ENCODE peak calls at places on chromosomes 1 and 21, in seven cellular contexts. One of them, this sample, is unnamed.

GRCh38 chr1:223230161-223230881 is 87.3 kb upstream of the TLR5 start:
- DNase-seq in adrenal gland: no peak
- DNase-seq in iPS DF 6.9: no peak
- DNase-seq in colonic mucosa: no peak
- DNase-seq in heart left ventricle: no peak
- DNase-seq in Peyer's patch: no peak
- DNase-seq in effector memory CD4-positive, alpha-beta T cell: no peak
- DNase-seq in this sample: peak; percentile 76

GRCh38 chr1:100606438-100606837 is 68.5 kb downstream of the GPR88 start:
- DNase-seq in adrenal gland: peak; percentile 78
- DNase-seq in iPS DF 6.9: peak; percentile 5
- DNase-seq in colonic mucosa: peak; percentile 28
- DNase-seq in heart left ventricle: no peak
- DNase-seq in Peyer's patch: no peak
- DNase-seq in effector memory CD4-positive, alpha-beta T cell: no peak
- DNase-seq in this sample: no peak

GRCh38 chr1:98217601-98218000 is 296.8 kb upstream of the DPYD start:
- DNase-seq in adrenal gland: no peak
- DNase-seq in iPS DF 6.9: no peak
- DNase-seq in colonic mucosa: no peak
- DNase-seq in heart left ventricle: no peak
- DNase-seq in Peyer's patch: no peak
- DNase-seq in effector memory CD4-positive, alpha-beta T cell: no peak
- DNase-seq in this sample: no peak

GRCh38 chr1:19398309-19398760 is 86.2 kb downstream of the SLC66A1 start:
- DNase-seq in adrenal gland: no peak
- DNase-seq in iPS DF 6.9: no peak
- DNase-seq in colonic mucosa: no peak
- DNase-seq in heart left ventricle: no peak
- DNase-seq in Peyer's patch: no peak
- DNase-seq in effector memory CD4-positive, alpha-beta T cell: no peak
- DNase-seq in this sample: no peak

GRCh38 chr1:170707959-170708666 is 44.2 kb downstream of the PRRX1 start:
- DNase-seq in adrenal gland: peak; percentile 47
- DNase-seq in iPS DF 6.9: no peak
- DNase-seq in colonic mucosa: no peak
- DNase-seq in heart left ventricle: no peak
- DNase-seq in Peyer's patch: no peak
- DNase-seq in effector memory CD4-positive, alpha-beta T cell: no peak
- DNase-seq in this sample: no peak

GRCh38 chr1:236471653-236472052 is 52.1 kb upstream of the LGALS8 start:
- DNase-seq in adrenal gland: no peak
- DNase-seq in iPS DF 6.9: no peak
- DNase-seq in colonic mucosa: no peak
- DNase-seq in heart left ventricle: no peak
- DNase-seq in Peyer's patch: no peak
- DNase-seq in effector memory CD4-positive, alpha-beta T cell: no peak
- DNase-seq in this sample: no peak

GRCh38 chr1:3329640-3330281 is 124.7 kb upstream of the ARHGEF16 start:
- DNase-seq in adrenal gland: no peak
- DNase-seq in iPS DF 6.9: no peak
- DNase-seq in colonic mucosa: no peak
- DNase-seq in heart left ventricle: no peak
- DNase-seq in Peyer's patch: no peak
- DNase-seq in effector memory CD4-positive, alpha-beta T cell: no peak
- DNase-seq in this sample: no peak

GRCh38 chr1:98340511-98340910 is 321.0 kb upstream of the SNX7 start:
- DNase-seq in adrenal gland: no peak
- DNase-seq in iPS DF 6.9: no peak
- DNase-seq in colonic mucosa: no peak
- DNase-seq in heart left ventricle: no peak
- DNase-seq in Peyer's patch: no peak
- DNase-seq in effector memory CD4-positive, alpha-beta T cell: no peak
- DNase-seq in this sample: no peak

GRCh38 chr1:170967042-170967910 is 31.9 kb downstream of the MROH9 start:
- DNase-seq in adrenal gland: peak; percentile 18
- DNase-seq in iPS DF 6.9: peak; percentile 9
- DNase-seq in colonic mucosa: no peak
- DNase-seq in heart left ventricle: no peak
- DNase-seq in Peyer's patch: no peak
- DNase-seq in effector memory CD4-positive, alpha-beta T cell: no peak
- DNase-seq in this sample: peak; percentile 26

GRCh38 chr21:36699026-36699545 is at the start of gene SIM2:
- DNase-seq in adrenal gland: peak; percentile 12
- DNase-seq in iPS DF 6.9: no peak
- DNase-seq in colonic mucosa: no peak
- DNase-seq in heart left ventricle: no peak
- DNase-seq in Peyer's patch: no peak
- DNase-seq in effector memory CD4-positive, alpha-beta T cell: no peak
- DNase-seq in this sample: no peak

GRCh38 chr1:145891143-145891542 is 5.5 kb upstream of the ANKRD35 start:
- DNase-seq in adrenal gland: no peak
- DNase-seq in iPS DF 6.9: no peak
- DNase-seq in colonic mucosa: no peak
- DNase-seq in heart left ventricle: no peak
- DNase-seq in Peyer's patch: no peak
- DNase-seq in effector memory CD4-positive, alpha-beta T cell: no peak
- DNase-seq in this sample: no peak

GRCh38 chr1:162389021-162389818 is 7.7 kb downstream of the C1orf226 start:
- DNase-seq in adrenal gland: no peak
- DNase-seq in iPS DF 6.9: no peak
- DNase-seq in colonic mucosa: no peak
- DNase-seq in heart left ventricle: no peak
- DNase-seq in Peyer's patch: no peak
- DNase-seq in effector memory CD4-positive, alpha-beta T cell: no peak
- DNase-seq in this sample: no peak

GRCh38 chr1:210797422-210797821 is 336.5 kb downstream of the KCNH1 start:
- DNase-seq in adrenal gland: no peak
- DNase-seq in iPS DF 6.9: no peak
- DNase-seq in colonic mucosa: no peak
- DNase-seq in heart left ventricle: no peak
- DNase-seq in Peyer's patch: no peak
- DNase-seq in effector memory CD4-positive, alpha-beta T cell: no peak
- DNase-seq in this sample: no peak

GRCh38 chr1:31587720-31588423 is 11.6 kb downstream of the TINAGL1 start:
- DNase-seq in adrenal gland: peak; percentile 81
- DNase-seq in iPS DF 6.9: no peak
- DNase-seq in colonic mucosa: peak; percentile 87
- DNase-seq in heart left ventricle: peak; percentile 83
- DNase-seq in Peyer's patch: peak; percentile 28
- DNase-seq in effector memory CD4-positive, alpha-beta T cell: no peak
- DNase-seq in this sample: peak; percentile 42

GRCh38 chr1:185284533-185285244 is 32.4 kb downstream of the IVNS1ABP start:
- DNase-seq in adrenal gland: no peak
- DNase-seq in iPS DF 6.9: no peak
- DNase-seq in colonic mucosa: no peak
- DNase-seq in heart left ventricle: no peak
- DNase-seq in Peyer's patch: no peak
- DNase-seq in effector memory CD4-positive, alpha-beta T cell: no peak
- DNase-seq in this sample: no peak

GRCh38 chr1:229643996-229644748 is 18.1 kb downstream of the URB2 start:
- DNase-seq in adrenal gland: peak; percentile 20
- DNase-seq in iPS DF 6.9: no peak
- DNase-seq in colonic mucosa: no peak
- DNase-seq in heart left ventricle: no peak
- DNase-seq in Peyer's patch: peak; percentile 25
- DNase-seq in effector memory CD4-positive, alpha-beta T cell: no peak
- DNase-seq in this sample: no peak

GRCh38 chr1:230114245-230114651 is 47.2 kb downstream of the GALNT2 start:
- DNase-seq in adrenal gland: peak; percentile 75
- DNase-seq in iPS DF 6.9: no peak
- DNase-seq in colonic mucosa: no peak
- DNase-seq in heart left ventricle: no peak
- DNase-seq in Peyer's patch: no peak
- DNase-seq in effector memory CD4-positive, alpha-beta T cell: no peak
- DNase-seq in this sample: no peak

GRCh38 chr1:192615055-192615454 is 20.9 kb upstream of the RGS13 start:
- DNase-seq in adrenal gland: no peak
- DNase-seq in iPS DF 6.9: no peak
- DNase-seq in colonic mucosa: no peak
- DNase-seq in heart left ventricle: no peak
- DNase-seq in Peyer's patch: no peak
- DNase-seq in effector memory CD4-positive, alpha-beta T cell: no peak
- DNase-seq in this sample: no peak

GRCh38 chr1:63634471-63634870 is 41.3 kb downstream of the PGM1 start:
- DNase-seq in adrenal gland: no peak
- DNase-seq in iPS DF 6.9: no peak
- DNase-seq in colonic mucosa: no peak
- DNase-seq in heart left ventricle: no peak
- DNase-seq in Peyer's patch: no peak
- DNase-seq in effector memory CD4-positive, alpha-beta T cell: no peak
- DNase-seq in this sample: no peak

GRCh38 chr1:117003253-117003875 is 1.8 kb downstream of the CD101 start:
- DNase-seq in adrenal gland: no peak
- DNase-seq in iPS DF 6.9: no peak
- DNase-seq in colonic mucosa: no peak
- DNase-seq in heart left ventricle: no peak
- DNase-seq in Peyer's patch: no peak
- DNase-seq in effector memory CD4-positive, alpha-beta T cell: no peak
- DNase-seq in this sample: no peak

GRCh38 chr1:180527270-180527669 is 24.9 kb upstream of the ACBD6 start:
- DNase-seq in adrenal gland: peak; percentile 36
- DNase-seq in iPS DF 6.9: no peak
- DNase-seq in colonic mucosa: no peak
- DNase-seq in heart left ventricle: no peak
- DNase-seq in Peyer's patch: no peak
- DNase-seq in effector memory CD4-positive, alpha-beta T cell: no peak
- DNase-seq in this sample: no peak

GRCh38 chr1:246213947-246214346 is 293.1 kb downstream of the SMYD3 start:
- DNase-seq in adrenal gland: no peak
- DNase-seq in iPS DF 6.9: no peak
- DNase-seq in colonic mucosa: no peak
- DNase-seq in heart left ventricle: no peak
- DNase-seq in Peyer's patch: no peak
- DNase-seq in effector memory CD4-positive, alpha-beta T cell: no peak
- DNase-seq in this sample: no peak

GRCh38 chr1:67814121-67814772 is 19.0 kb downstream of the GNG12 start:
- DNase-seq in adrenal gland: no peak
- DNase-seq in iPS DF 6.9: no peak
- DNase-seq in colonic mucosa: no peak
- DNase-seq in heart left ventricle: no peak
- DNase-seq in Peyer's patch: no peak
- DNase-seq in effector memory CD4-positive, alpha-beta T cell: no peak
- DNase-seq in this sample: no peak

DNA sequence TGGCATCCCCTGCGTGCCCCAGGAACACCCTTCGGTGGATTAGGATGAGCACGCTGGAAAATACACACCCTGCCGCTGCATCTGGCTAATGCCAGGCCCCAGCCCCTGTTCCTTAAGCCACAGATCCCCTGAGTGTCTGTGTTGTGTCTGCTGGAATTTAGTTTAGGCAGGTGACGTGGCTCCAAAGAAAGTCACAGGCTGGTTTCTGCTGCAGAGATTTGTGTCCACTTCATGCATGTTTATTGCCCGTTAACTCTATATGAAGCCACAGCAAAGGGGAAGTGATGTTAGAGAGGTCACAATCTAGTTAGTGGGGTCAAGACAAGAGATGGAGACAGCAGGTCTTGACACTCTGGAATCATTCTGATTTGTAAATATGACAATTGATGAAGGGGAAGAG is 120.1 kb upstream of the IRF2BP2 start:
- DNase-seq in adrenal gland: no peak
- DNase-seq in iPS DF 6.9: no peak
- DNase-seq in colonic mucosa: no peak
- DNase-seq in heart left ventricle: no peak
- DNase-seq in Peyer's patch: no peak
- DNase-seq in effector memory CD4-positive, alpha-beta T cell: no peak
- DNase-seq in this sample: no peak
- H3K27ac ChIP-seq in adrenal gland: no peak overlapping the region
- H3K27ac ChIP-seq in iPS DF 6.9: no peak overlapping the region
- H3K27ac ChIP-seq in colonic mucosa: no peak overlapping the region
- H3K27ac ChIP-seq in heart left ventricle: no peak overlapping the region
- H3K27ac ChIP-seq in Peyer's patch: peak overlapping the region; percentile 62
- H3K27ac ChIP-seq in effector memory CD4-positive, alpha-beta T cell: peak overlapping the region; percentile 68
- H3K27ac ChIP-seq in this sample: no peak overlapping the region

GRCh38 chr1:38814444-38814983 is 45.1 kb downstream of the RRAGC start:
- DNase-seq in adrenal gland: no peak
- DNase-seq in iPS DF 6.9: no peak
- DNase-seq in colonic mucosa: no peak
- DNase-seq in heart left ventricle: no peak
- DNase-seq in Peyer's patch: no peak
- DNase-seq in effector memory CD4-positive, alpha-beta T cell: no peak
- DNase-seq in this sample: no peak
- H3K27me3 ChIP-seq in adrenal gland: peaks cover 65% of the 10 kb centered on the region
- H3K27me3 ChIP-seq in iPS DF 6.9: no peaks in the 10 kb centered on the region
- H3K27me3 ChIP-seq in colonic mucosa: peaks cover 31% of the 10 kb centered on the region
- H3K27me3 ChIP-seq in heart left ventricle: peaks cover 34% of the 10 kb centered on the region
- H3K27me3 ChIP-seq in Peyer's patch: peaks cover 16% of the 10 kb centered on the region
- H3K27me3 ChIP-seq in effector memory CD4-positive, alpha-beta T cell: peaks cover 44% of the 10 kb centered on the region
- H3K27me3 ChIP-seq in this sample: peaks cover 19% of the 10 kb centered on the region

DNA sequence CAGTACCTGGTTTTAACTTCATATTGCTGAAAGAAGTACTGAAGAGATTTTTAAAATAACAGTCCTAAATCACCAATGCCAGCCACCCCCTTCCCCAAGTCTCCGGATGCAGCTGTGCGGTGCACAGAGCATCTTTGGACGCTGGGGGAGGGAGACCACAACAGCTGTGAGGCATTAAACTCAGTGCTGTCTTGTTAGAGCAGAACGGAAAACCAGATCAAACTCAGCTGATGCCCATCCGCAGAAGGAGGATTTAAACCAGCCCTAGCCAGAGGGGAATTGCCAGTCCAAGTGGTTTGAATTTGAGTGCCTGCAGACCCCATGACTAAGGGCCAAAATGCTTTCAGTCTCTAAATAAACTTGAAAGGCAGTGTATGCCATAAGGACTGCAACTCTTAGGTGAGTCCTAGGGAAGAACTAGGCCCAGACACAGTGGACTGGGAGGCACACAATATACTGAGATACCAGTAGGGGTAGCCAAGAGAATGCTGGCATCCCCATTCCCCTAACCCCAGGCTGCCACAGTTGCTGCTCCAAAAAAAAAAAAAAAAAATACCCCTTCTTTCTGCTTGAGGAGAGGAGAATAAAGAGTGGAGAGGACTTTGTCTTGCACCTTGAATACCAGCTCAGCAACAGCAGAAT is 576.2 kb downstream of the NEGR1 start:
- DNase-seq in adrenal gland: no peak
- DNase-seq in iPS DF 6.9: no peak
- DNase-seq in colonic mucosa: no peak
- DNase-seq in heart left ventricle: no peak
- DNase-seq in Peyer's patch: no peak
- DNase-seq in effector memory CD4-positive, alpha-beta T cell: no peak
- DNase-seq in this sample: no peak
- H3K27ac ChIP-seq in adrenal gland: no peak overlapping the region
- H3K27ac ChIP-seq in iPS DF 6.9: no peak overlapping the region
- H3K27ac ChIP-seq in colonic mucosa: no peak overlapping the region
- H3K27ac ChIP-seq in heart left ventricle: no peak overlapping the region
- H3K27ac ChIP-seq in Peyer's patch: no peak overlapping the region
- H3K27ac ChIP-seq in effector memory CD4-positive, alpha-beta T cell: no peak overlapping the region
- H3K27ac ChIP-seq in this sample: no peak overlapping the region

GRCh38 chr1:36707221-36707620 is 224.5 kb upstream of the CSF3R start:
- DNase-seq in adrenal gland: no peak
- DNase-seq in iPS DF 6.9: no peak
- DNase-seq in colonic mucosa: no peak
- DNase-seq in heart left ventricle: no peak
- DNase-seq in Peyer's patch: no peak
- DNase-seq in effector memory CD4-positive, alpha-beta T cell: no peak
- DNase-seq in this sample: no peak
- H3K27me3 ChIP-seq in adrenal gland: peaks cover 7% of the 10 kb centered on the region
- H3K27me3 ChIP-seq in iPS DF 6.9: no peaks in the 10 kb centered on the region
- H3K27me3 ChIP-seq in colonic mucosa: no peaks in the 10 kb centered on the region
- H3K27me3 ChIP-seq in heart left ventricle: peaks cover 11% of the 10 kb centered on the region
- H3K27me3 ChIP-seq in Peyer's patch: no peaks in the 10 kb centered on the region
- H3K27me3 ChIP-seq in effector memory CD4-positive, alpha-beta T cell: no peaks in the 10 kb centered on the region
- H3K27me3 ChIP-seq in this sample: no peaks in the 10 kb centered on the region